ENCODE peak calls at places on chromosomes 6 and 20, in four cellular contexts. B is sigmoid colon, W is AG09319, E is thoracic aorta. P is an unnamed sample.

GRCh38 chr6:70108230-70108629 is 194.7 kb downstream of the COL9A1 start:
- DNase-seq in E (no peak), B (no peak), W (no peak), P (no peak)

GRCh38 chr6:111534366-111534765 is 51.3 kb upstream of the REV3L start:
- DNase-seq in B (peak), E (no peak), W (no peak), P (no peak)

GRCh38 chr6:94270040-94270689 is 850.8 kb upstream of the EPHA7 start:
- DNase-seq in W (no peak), B (no peak), E (no peak), P (no peak)

GRCh38 chr6:76326866-76327265 is 254.4 kb upstream of the IMPG1 start:
- DNase-seq in E (no peak), B (no peak), W (no peak), P (no peak)

GRCh38 chr20:14775778-14776177 is 438.4 kb upstream of the FLRT3 start:
- DNase-seq in E (no peak), W (peak), B (no peak), P (peak)

GRCh38 chr6:145895802-145896201 is 68.4 kb downstream of the SHPRH start:
- DNase-seq in B (no peak), E (no peak), W (no peak), P (no peak)

GRCh38 chr6:47465117-47465516 is 12.5 kb upstream of the CD2AP start:
- DNase-seq in E (no peak), B (no peak), W (no peak), P (no peak)

GRCh38 chr20:56750430-56750829 is 121.3 kb downstream of the TFAP2C start:
- DNase-seq in E (no peak), B (no peak), W (no peak), P (no peak)

GRCh38 chr6:118744261-118744941 is 93.0 kb upstream of the CEP85L start:
- DNase-seq in E (no peak), B (no peak), W (no peak), P (no peak)

GRCh38 chr6:133062702-133063319 is 178.3 kb upstream of the EYA4 start:
- DNase-seq in E (no peak), W (no peak), B (no peak), P (no peak)

GRCh38 chr6:22271044-22271443 is 25.8 kb downstream of the PRL start:
- DNase-seq in W (no peak), E (no peak), B (no peak), P (no peak)

GRCh38 chr20:4795394-4795793 is 73.7 kb downstream of the PRND start:
- DNase-seq in B (no peak), W (peak), E (no peak), P (no peak)

GRCh38 chr6:113449051-113449450 is 408.1 kb upstream of the MARCKS start:
- DNase-seq in W (no peak), B (no peak), E (no peak), P (no peak)

GRCh38 chr6:106117579-106117978 is 31.4 kb downstream of the PRDM1 start:
- DNase-seq in B (no peak), W (no peak), E (no peak), P (no peak)

GRCh38 chr6:28648035-28648877 is 122.6 kb downstream of the GPX5 start:
- DNase-seq in E (no peak), W (peak), B (no peak), P (peak)

GRCh38 chr20:39067526-39068216 is 105.5 kb downstream of the DHX35 start:
- DNase-seq in W (no peak), B (no peak), E (no peak), P (no peak)

GRCh38 chr6:168130683-168131371 is 51.8 kb upstream of the FRMD1 start:
- DNase-seq in E (no peak), W (no peak), B (peak), P (no peak)

GRCh38 chr6:55678330-55679224 is 99.6 kb upstream of the HMGCLL1 start:
- DNase-seq in B (no peak), W (no peak), E (no peak), P (no peak)

GRCh38 chr6:26027491-26028211 is 59.6 kb upstream of the HFE start:
- DNase-seq in B (no peak), E (no peak), W (no peak), P (no peak)

GRCh38 chr20:19974621-19975435 is 42.3 kb upstream of the NAA20 start:
- DNase-seq in W (peak), B (peak), E (peak), P (peak)

GRCh38 chr20:35055445-35056276 is 36.9 kb downstream of the TRPC4AP start:
- DNase-seq in W (no peak), E (peak), B (no peak), P (peak)

GRCh38 chr6:6752129-6752528 is 163.6 kb downstream of the LY86 start:
- DNase-seq in W (peak), E (no peak), B (no peak), P (no peak)

GRCh38 chr6:124962617-124963415 is 579 bp downstream of the RNF217 start:
- DNase-seq in W (no peak), B (peak), E (no peak), P (no peak)

GRCh38 chr6:138782243-138782642 is 8.7 kb downstream of the CCDC28A start:
- DNase-seq in W (no peak), B (no peak), E (no peak), P (no peak)

GRCh38 chr6:107493158-107494057 is 3.5 kb downstream of the SOBP start:
- DNase-seq in B (no peak), W (no peak), E (no peak), P (no peak)

GRCh38 chr6:36025932-36026327 is 1.5 kb upstream of the SLC26A8 start:
- DNase-seq in B (no peak), E (no peak), W (no peak), P (no peak)

GRCh38 chr6:83231146-83231545 is 38.0 kb downstream of the RWDD2A start:
- DNase-seq in E (no peak), B (no peak), W (peak), P (peak)

GRCh38 chr6:38012573-38012972 is 193.0 kb downstream of the ZFAND3 start:
- DNase-seq in W (no peak), B (no peak), E (no peak), P (no peak)

GRCh38 chr20:55143605-55144004 is 668.2 kb downstream of the DOK5 start:
- DNase-seq in E (no peak), W (no peak), B (no peak), P (no peak)

GRCh38 chr20:15310361-15310760 is 972.9 kb upstream of the FLRT3 start:
- DNase-seq in W (peak), E (no peak), B (no peak), P (no peak)

GRCh38 chr20:41004561-41005360 is 23.9 kb upstream of the TOP1 start:
- DNase-seq in B (no peak), E (no peak), W (no peak), P (no peak)

GRCh38 chr20:25269833-25270170 is 21.9 kb downstream of the PYGB start:
- DNase-seq in E (no peak), B (peak), W (no peak), P (no peak)

GRCh38 chr6:72952808-72953630 is 272.3 kb downstream of the KHDC1L start:
- DNase-seq in B (no peak), E (no peak), W (no peak), P (no peak)

GRCh38 chr20:528923-529594 is 14.5 kb downstream of the CSNK2A1 start:
- DNase-seq in E (no peak), W (peak), B (no peak), P (peak)

GRCh38 chr20:60838297-60838696 is 413.8 kb upstream of the CDH4 start:
- DNase-seq in W (no peak), B (no peak), E (no peak), P (no peak)

GRCh38 chr20:16385462-16385861 is 187.8 kb downstream of the KIF16B start:
- DNase-seq in E (no peak), B (no peak), W (no peak), P (no peak)

GRCh38 chr6:106247733-106248132 is 77.8 kb downstream of the ATG5 start:
- DNase-seq in W (no peak), E (no peak), B (no peak), P (no peak)

GRCh38 chr20:31550099-31550498 is 35.9 kb downstream of the HM13 start:
- DNase-seq in E (no peak), B (no peak), W (no peak), P (no peak)

GRCh38 chr6:155317186-155317585 is 2.9 kb upstream of the TFB1M start:
- DNase-seq in W (no peak), E (no peak), B (no peak), P (no peak)

GRCh38 chr6:84358581-84358980 is 131.1 kb upstream of the CEP162 start:
- DNase-seq in E (no peak), B (no peak), W (no peak), P (no peak)
- TF ChIP-seq CTCF in E (no peak), B (no peak), W (no peak), P (no peak)

GRCh38 chr20:11588875-11589274 is 328.8 kb upstream of the BTBD3 start:
- DNase-seq in W (no peak), B (no peak), E (no peak), P (no peak)

GRCh38 chr20:11582073-11582472 is 335.6 kb upstream of the BTBD3 start:
- DNase-seq in E (no peak), B (no peak), W (no peak), P (no peak)

GRCh38 chr20:11581271-11581670 is 336.4 kb upstream of the BTBD3 start:
- DNase-seq in W (no peak), E (no peak), B (no peak), P (no peak)

GRCh38 chr20:11585752-11586352 is 331.8 kb upstream of the BTBD3 start:
- DNase-seq in B (no peak), W (no peak), E (no peak), P (no peak)
- TF ChIP-seq CTCF in B (no peak), W (peak), E (no peak), P (no peak)

DNA sequence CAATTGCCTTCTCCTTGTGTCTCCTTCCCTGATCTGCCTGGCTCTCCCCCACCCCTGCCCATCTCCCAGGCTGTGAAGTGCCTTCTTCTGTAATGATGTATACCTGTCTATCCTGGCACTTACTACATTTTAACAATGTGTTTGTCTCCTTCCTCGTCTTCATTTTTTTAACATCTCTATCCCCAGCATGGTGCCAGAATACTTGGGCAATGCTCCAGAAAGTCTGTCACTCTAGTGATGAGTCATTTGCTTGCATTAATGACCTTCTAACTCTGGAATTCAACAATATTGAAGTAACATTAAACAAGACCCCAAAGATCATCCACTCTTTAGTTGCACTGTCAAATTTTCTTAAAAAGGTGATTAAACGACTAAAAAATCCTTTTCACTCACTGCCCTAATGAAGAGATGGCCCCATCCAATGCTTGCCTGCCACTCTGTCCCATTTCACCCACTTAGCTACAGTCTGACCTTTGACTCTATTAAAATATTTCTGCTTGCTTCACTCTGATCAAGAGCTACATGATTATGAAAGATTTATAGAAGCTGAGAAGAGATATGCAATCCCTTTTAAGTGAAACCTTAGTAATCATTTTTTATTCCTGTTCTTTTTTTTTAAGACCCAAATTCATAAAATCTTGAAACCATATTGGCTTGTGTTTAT is 7.7 kb upstream of the KLHL31 start:
- DNase-seq in E (no peak), W (no peak), B (no peak), P (peak)
- TF ChIP-seq CTCF in E (no peak), W (no peak), B (no peak), P (no peak)

GRCh38 chr6:68445926-68446325 is 189.2 kb upstream of the ADGRB3 start:
- DNase-seq in B (no peak), W (no peak), E (no peak), P (no peak)

GRCh38 chr6:68447112-68447511 is 188.0 kb upstream of the ADGRB3 start:
- DNase-seq in W (no peak), B (no peak), E (no peak), P (no peak)

GRCh38 chr6:68443704-68444103 is 191.4 kb upstream of the ADGRB3 start:
- DNase-seq in B (no peak), W (no peak), E (no peak), P (no peak)
- TF ChIP-seq CTCF in B (no peak), W (no peak), E (no peak), P (no peak)

DNA sequence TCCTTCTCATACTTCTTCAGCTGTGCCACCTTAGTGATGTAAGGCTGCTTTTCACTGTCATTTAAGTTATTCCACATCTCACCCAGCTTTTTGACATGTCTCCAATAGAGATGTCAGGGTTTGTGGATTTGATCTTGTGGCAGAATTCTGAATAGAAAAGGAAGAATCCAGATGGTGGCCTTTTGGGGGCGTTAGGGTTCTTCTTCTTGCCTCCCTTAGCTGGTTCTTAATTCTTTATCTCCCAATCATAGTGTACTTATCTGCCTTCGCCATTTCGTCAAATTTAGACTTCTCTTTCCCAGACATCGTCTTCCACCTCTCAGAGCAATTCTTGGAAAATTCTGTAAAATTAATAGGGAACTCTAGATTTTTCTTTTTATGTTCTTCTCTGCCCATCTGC is 422.9 kb downstream of the GJA1 start:
- DNase-seq in E (no peak), B (no peak), W (no peak), P (no peak)
- TF ChIP-seq CTCF in E (no peak), B (no peak), W (no peak), P (no peak)

GRCh38 chr6:157221049-157221816 is 102.1 kb downstream of the TMEM242 start:
- DNase-seq in B (peak), E (no peak), W (no peak), P (no peak)
- TF ChIP-seq CTCF in B (no peak), E (no peak), W (peak), P (peak)

DNA sequence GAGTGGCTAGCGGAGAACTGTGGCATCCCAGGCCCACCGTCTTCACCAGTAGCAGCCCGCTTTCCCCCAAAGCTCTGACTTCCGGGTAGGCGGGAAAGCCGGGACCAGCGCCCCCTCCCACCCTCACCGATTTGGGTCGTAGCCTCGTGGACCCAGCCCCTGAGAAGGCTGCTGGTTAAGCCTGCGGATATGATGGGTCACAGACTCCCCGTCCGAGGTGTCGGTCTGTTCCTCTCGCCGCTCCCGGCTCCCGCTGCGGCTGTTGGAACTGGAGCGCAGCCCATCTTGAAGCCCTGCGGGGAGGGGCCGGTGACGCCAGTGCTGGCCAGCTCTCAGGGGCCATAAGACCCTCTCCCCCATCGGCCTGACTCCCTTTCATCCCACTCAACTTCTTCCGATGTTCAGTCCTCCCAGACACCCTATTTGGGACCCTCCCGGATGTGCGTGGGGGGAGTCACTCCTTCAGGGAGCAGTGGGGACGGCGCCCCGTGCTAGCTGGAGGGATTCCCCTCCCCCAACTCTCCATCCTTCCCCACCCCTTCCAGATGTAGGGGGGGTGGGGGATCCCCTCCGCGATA is 772 bp downstream of the GNL1 start:
- DNase-seq in W (no peak), B (peak), E (no peak), P (no peak)
- TF ChIP-seq CTCF in W (no peak), B (no peak), E (no peak), P (peak)

GRCh38 chr6:162123797-162124196 is 603.8 kb downstream of the PRKN start:
- DNase-seq in B (no peak), E (no peak), W (no peak), P (no peak)
- TF ChIP-seq CTCF in B (no peak), E (no peak), W (peak), P (no peak)

DNA sequence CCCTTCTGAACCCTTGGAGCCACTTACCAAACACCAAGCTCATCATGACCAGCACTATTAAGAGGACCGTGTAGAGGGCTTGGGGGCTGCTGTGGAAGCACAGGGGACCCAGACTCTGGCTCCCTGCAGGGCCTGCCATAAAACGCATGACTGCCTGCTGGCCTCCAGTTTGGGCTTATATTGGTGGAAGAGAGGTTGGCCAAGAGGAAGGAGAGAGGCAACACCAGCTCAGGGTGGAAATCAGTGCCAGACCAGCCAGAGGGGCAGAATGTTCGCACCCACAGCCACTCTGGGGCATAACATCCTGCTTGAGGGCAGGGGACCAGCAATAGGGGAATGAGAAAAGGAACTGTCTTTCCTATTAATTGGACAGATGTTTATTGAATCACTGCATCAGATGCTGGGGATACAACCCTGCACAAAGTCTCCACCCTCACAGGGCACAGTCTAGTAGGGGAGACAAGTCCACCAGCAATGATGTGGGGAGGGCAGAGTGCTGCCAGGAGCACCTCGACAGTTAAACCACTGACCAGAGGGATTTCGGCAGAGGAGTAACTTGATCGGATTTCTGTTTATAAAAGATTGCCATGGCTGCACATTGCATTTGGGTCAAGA is 534 bp downstream of the LY6G5C start:
- DNase-seq in E (no peak), B (no peak), W (no peak), P (no peak)
- TF ChIP-seq CTCF in E (no peak), B (no peak), W (no peak), P (no peak)